ENCODE peak calls at places on chromosomes 5 and 9, in six cellular contexts. I is pancreas; N is mucosa of descending colon; V is sigmoid colon; Y is DND-41; D is CD8-positive, alpha-beta memory T cell. O is an unnamed sample.

GRCh38 chr9:29575219-29575618 is 2001.9 kb upstream of the C9orf72 start:
- DNase-seq in I (no peak), D (no peak), V (no peak), N (no peak), Y (no peak), O (no peak)

GRCh38 chr5:168424506-168425298 is 61.6 kb upstream of the RARS1 start:
- DNase-seq in Y (no peak), D (no peak), V (no peak), I (no peak), N (no peak), O (no peak)

GRCh38 chr5:132469380-132470372 is 20.9 kb downstream of the IRF1 start:
- DNase-seq in Y (no peak), N (no peak), D (no peak), V (peak), I (no peak), O (no peak)

GRCh38 chr5:124630767-124631704 is 115.4 kb downstream of the ZNF608 start:
- DNase-seq in V (no peak), D (no peak), I (no peak), N (no peak), Y (no peak), O (no peak)

GRCh38 chr5:21212026-21212425 is 1224.0 kb upstream of the CDH18 start:
- DNase-seq in I (no peak), V (no peak), Y (no peak), D (no peak), N (no peak), O (no peak)

GRCh38 chr5:108421713-108422112 is 39.8 kb upstream of the FBXL17 start:
- DNase-seq in D (no peak), N (no peak), V (no peak), Y (no peak), I (no peak), O (no peak)

GRCh38 chr5:10648806-10649517 is 85.1 kb downstream of the ANKRD33B start:
- DNase-seq in Y (no peak), N (no peak), V (peak), I (no peak), D (no peak), O (no peak)

GRCh38 chr5:108295588-108296368 is 86.1 kb downstream of the FBXL17 start:
- DNase-seq in V (no peak), I (no peak), Y (no peak), D (no peak), N (no peak), O (no peak)

GRCh38 chr9:88182501-88182900 is 44.2 kb upstream of the SPATA31C2 start:
- DNase-seq in V (no peak), I (no peak), Y (no peak), N (no peak), D (no peak), O (no peak)

GRCh38 chr9:120931278-120932085 is 4.9 kb upstream of the TRAF1 start:
- DNase-seq in D (peak), V (no peak), I (no peak), N (peak), Y (peak), O (peak)

GRCh38 chr9:26677965-26678745 is 214.4 kb downstream of the CAAP1 start:
- DNase-seq in N (no peak), I (no peak), V (no peak), Y (no peak), D (no peak), O (no peak)

GRCh38 chr5:24141046-24141445 is 503.7 kb downstream of the CDH10 start:
- DNase-seq in I (no peak), V (no peak), N (no peak), Y (no peak), D (no peak), O (no peak)

GRCh38 chr5:132064738-132065331 is 4.4 kb downstream of the IL3 start:
- DNase-seq in N (peak), V (peak), I (peak), Y (peak), D (peak), O (peak)

GRCh38 chr9:133861103-133861502 is 123.0 kb upstream of the SARDH start:
- DNase-seq in D (no peak), N (no peak), Y (no peak), V (no peak), I (no peak), O (peak)

GRCh38 chr5:108321341-108321740 is 60.6 kb downstream of the FBXL17 start:
- DNase-seq in N (no peak), I (no peak), V (no peak), D (no peak), Y (no peak), O (no peak)

DNA sequence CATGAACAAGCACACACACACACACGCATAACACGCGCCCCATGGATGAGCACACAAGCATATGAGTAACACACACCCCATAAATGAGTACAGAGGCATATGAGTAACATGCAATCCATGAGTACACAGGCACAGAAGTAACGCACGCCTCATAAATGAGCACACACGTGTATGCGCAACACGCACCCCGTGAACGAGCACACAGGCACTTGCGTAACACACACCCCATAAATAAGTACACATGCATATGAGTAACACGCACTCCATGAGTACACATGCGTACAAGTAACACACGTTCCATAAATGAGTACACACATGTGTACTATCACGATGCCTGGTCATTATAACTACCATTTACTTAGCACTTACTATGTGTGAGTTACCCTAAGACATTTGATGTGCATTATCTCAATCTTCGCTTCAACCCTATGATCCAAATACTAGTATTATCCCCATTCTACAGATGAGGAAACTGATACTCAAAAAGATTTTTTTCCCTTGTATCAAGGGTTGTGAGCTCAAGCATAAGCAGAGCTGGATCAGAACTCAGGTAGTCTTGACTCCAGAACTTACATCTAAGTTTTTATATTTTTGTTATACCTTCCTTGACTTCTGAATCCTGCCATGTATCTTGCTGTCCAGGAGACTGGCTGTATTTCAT is 7.7 kb downstream of the MED27 start:
- DNase-seq in D (no peak), Y (no peak), N (no peak), I (no peak), V (no peak), O (no peak)
- H3K4me3 ChIP-seq in D (no peak), Y (no peak), N (no peak), I (no peak), V (no peak), O (no peak)

GRCh38 chr9:81690251-81690851 is 1.0 kb upstream of the TLE1 start:
- DNase-seq in V (peak), Y (no peak), N (peak), D (no peak), I (peak), O (no peak)
- H3K4me3 ChIP-seq in V (peak), Y (peak), N (peak), D (peak), I (peak), O (peak)

GRCh38 chr5:88884435-88884877 is 1.5 kb upstream of the MEF2C start:
- DNase-seq in V (no peak), N (no peak), D (no peak), I (no peak), Y (no peak), O (no peak)

GRCh38 chr5:88886756-88887741 is 4.1 kb upstream of the MEF2C start:
- DNase-seq in N (no peak), V (no peak), I (no peak), Y (no peak), D (no peak), O (no peak)

GRCh38 chr5:88885043-88885442 is 2.1 kb upstream of the MEF2C start:
- DNase-seq in V (no peak), I (no peak), Y (no peak), N (no peak), D (no peak), O (no peak)

GRCh38 chr5:88888291-88888690 is 5.3 kb upstream of the MEF2C start:
- DNase-seq in Y (no peak), V (no peak), N (no peak), D (no peak), I (no peak), O (no peak)

DNA sequence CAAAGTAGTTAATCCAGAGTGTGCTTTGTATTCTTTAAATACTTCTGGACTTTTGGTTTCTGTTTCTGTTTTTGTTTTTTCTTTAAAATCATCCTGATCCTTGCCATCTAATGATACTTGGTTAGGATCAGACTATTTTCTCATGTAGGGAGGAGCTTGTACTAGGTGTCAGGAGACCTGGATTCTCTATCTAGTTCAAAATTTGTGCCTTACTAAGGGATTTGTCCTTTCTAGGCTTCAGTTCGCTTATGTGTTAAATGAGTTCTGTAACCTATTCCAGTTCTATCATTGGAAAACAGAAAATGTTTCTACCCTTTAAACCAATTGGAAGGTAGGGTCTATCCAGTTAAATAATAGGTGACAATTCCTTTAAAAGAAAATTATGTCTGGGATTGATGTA is 3.3 kb upstream of the MEF2C start:
- DNase-seq in N (no peak), D (no peak), Y (no peak), V (no peak), I (no peak), O (no peak)
- H3K4me3 ChIP-seq in N (no peak), D (no peak), Y (no peak), V (no peak), I (no peak), O (no peak)

GRCh38 chr9:110801426-110801825 is 132.8 kb downstream of the MUSK start:
- DNase-seq in Y (no peak), I (no peak), N (no peak), D (no peak), V (no peak), O (no peak)

GRCh38 chr9:110802416-110803035 is 133.9 kb downstream of the MUSK start:
- DNase-seq in I (no peak), Y (no peak), V (no peak), D (no peak), N (no peak), O (no peak)

GRCh38 chr9:110799396-110799795 is 130.8 kb downstream of the MUSK start:
- DNase-seq in N (no peak), D (no peak), V (no peak), I (no peak), Y (no peak), O (no peak)

DNA sequence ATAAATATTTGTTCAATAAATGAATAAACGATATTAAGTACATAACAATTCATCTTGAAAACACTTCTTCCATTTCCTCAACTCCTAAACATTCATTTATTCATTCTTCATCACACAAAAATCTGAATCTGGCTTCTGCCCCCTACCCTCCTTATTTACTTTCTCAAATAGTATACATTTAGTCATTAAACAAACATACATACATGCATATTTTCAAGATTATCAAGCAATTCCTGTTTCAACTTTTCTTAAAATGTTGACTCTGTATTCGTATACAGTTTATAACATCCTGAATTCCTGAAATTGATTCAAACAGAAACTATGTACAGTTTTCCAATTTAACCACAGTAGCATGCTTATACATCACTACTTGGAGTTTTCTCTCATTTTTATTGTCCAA is 129.0 kb downstream of the MUSK start:
- DNase-seq in Y (no peak), N (no peak), V (no peak), I (no peak), D (no peak), O (no peak)
- H3K4me3 ChIP-seq in Y (no peak), N (no peak), V (no peak), I (no peak), D (no peak), O (no peak)

DNA sequence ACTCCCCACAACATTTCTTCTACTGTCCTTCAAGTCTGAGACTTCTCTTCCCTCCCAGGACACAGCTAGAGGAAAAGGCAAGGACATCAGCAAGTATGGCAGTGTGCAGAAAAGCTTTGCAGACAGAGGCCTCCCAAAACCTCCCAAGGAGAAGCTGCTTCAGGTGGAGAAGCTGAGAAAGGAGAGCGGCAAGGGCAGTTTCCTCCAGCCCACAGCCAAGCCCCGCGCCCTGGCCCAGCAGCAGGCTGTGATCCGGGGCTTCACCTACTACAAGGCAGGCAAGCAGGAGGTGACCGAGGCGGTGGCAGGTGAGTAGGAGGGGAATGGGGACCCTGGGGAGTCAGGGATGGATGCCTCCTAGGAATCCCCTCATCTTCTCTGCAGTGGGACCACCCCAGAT is 24.4 kb downstream of the OLFML2A start:
- DNase-seq in N (no peak), I (no peak), Y (no peak), V (no peak), D (no peak), O (no peak)
- H3K4me3 ChIP-seq in N (no peak), I (no peak), Y (no peak), V (no peak), D (no peak), O (no peak)

DNA sequence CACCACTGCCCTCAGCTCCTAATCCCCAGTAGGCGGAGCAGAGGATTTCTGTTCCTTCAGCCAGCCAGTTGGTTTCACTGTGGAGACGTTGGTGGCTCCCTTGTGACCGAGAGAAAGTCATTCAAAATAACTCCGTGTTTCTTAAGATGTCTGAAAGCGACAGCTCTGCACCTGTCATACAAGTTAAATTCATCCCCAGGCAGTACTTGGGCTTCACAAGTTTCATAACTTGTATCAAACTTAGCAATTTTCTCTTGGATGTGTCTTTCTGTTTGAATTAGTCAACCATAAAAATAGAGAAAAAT is 410 bp upstream of the CDKN2B start:
- DNase-seq in Y (no peak), I (no peak), N (no peak), V (no peak), D (no peak), O (no peak)
- H3K4me3 ChIP-seq in Y (no peak), I (peak), N (peak), V (no peak), D (peak), O (no peak)